ENCODE peak calls at places on chromosomes 12 and 14, in six cellular contexts. One of them, this sample, is unnamed.

GRCh38 chr12:42568952-42569916 is 20.3 kb downstream of the PRICKLE1 start:
- DNase-seq in head of caudate nucleus: no peak
- DNase-seq in activated gamma-delta T cell treated with Interleukin-2 at 50 U/mL for 16 hours: no peak
- DNase-seq in kidney glomerular epithelial cell: peak
- DNase-seq in iris pigment epithelial cell: peak
- DNase-seq in activated B cell treated with CpG ODN at 0.5 μM for 24 hours: no peak
- DNase-seq in this sample: peak

GRCh38 chr12:12628013-12628412 is 16.3 kb downstream of the CREBL2 start:
- DNase-seq in activated gamma-delta T cell treated with Interleukin-2 at 50 U/mL for 16 hours: no peak
- DNase-seq in kidney glomerular epithelial cell: no peak
- DNase-seq in activated B cell treated with CpG ODN at 0.5 μM for 24 hours: no peak
- DNase-seq in head of caudate nucleus: no peak
- DNase-seq in iris pigment epithelial cell: peak
- DNase-seq in this sample: no peak

GRCh38 chr12:111437816-111438454 is 32.2 kb downstream of the SH2B3 start:
- DNase-seq in activated B cell treated with CpG ODN at 0.5 μM for 24 hours: no peak
- DNase-seq in head of caudate nucleus: peak
- DNase-seq in iris pigment epithelial cell: peak
- DNase-seq in activated gamma-delta T cell treated with Interleukin-2 at 50 U/mL for 16 hours: no peak
- DNase-seq in kidney glomerular epithelial cell: peak
- DNase-seq in this sample: no peak

GRCh38 chr14:28751467-28752058 is 15.0 kb upstream of the FOXG1 start:
- DNase-seq in activated gamma-delta T cell treated with Interleukin-2 at 50 U/mL for 16 hours: no peak
- DNase-seq in kidney glomerular epithelial cell: peak
- DNase-seq in iris pigment epithelial cell: peak
- DNase-seq in head of caudate nucleus: no peak
- DNase-seq in activated B cell treated with CpG ODN at 0.5 μM for 24 hours: no peak
- DNase-seq in this sample: no peak

GRCh38 chr12:58860050-58860787 is 60.1 kb downstream of the LRIG3 start:
- DNase-seq in activated gamma-delta T cell treated with Interleukin-2 at 50 U/mL for 16 hours: no peak
- DNase-seq in iris pigment epithelial cell: no peak
- DNase-seq in activated B cell treated with CpG ODN at 0.5 μM for 24 hours: no peak
- DNase-seq in head of caudate nucleus: no peak
- DNase-seq in kidney glomerular epithelial cell: no peak
- DNase-seq in this sample: no peak

GRCh38 chr14:59195898-59196297 is 7.4 kb downstream of the DAAM1 start:
- DNase-seq in kidney glomerular epithelial cell: no peak
- DNase-seq in activated gamma-delta T cell treated with Interleukin-2 at 50 U/mL for 16 hours: no peak
- DNase-seq in activated B cell treated with CpG ODN at 0.5 μM for 24 hours: no peak
- DNase-seq in iris pigment epithelial cell: no peak
- DNase-seq in head of caudate nucleus: no peak
- DNase-seq in this sample: no peak

GRCh38 chr12:16939871-16940306 is 333.9 kb upstream of the LMO3 start:
- DNase-seq in activated B cell treated with CpG ODN at 0.5 μM for 24 hours: no peak
- DNase-seq in kidney glomerular epithelial cell: peak
- DNase-seq in head of caudate nucleus: no peak
- DNase-seq in iris pigment epithelial cell: peak
- DNase-seq in activated gamma-delta T cell treated with Interleukin-2 at 50 U/mL for 16 hours: no peak
- DNase-seq in this sample: no peak

GRCh38 chr12:59383426-59383822 is 212.4 kb upstream of the SLC16A7 start:
- DNase-seq in iris pigment epithelial cell: peak
- DNase-seq in activated gamma-delta T cell treated with Interleukin-2 at 50 U/mL for 16 hours: no peak
- DNase-seq in head of caudate nucleus: no peak
- DNase-seq in kidney glomerular epithelial cell: no peak
- DNase-seq in activated B cell treated with CpG ODN at 0.5 μM for 24 hours: no peak
- DNase-seq in this sample: no peak

GRCh38 chr12:52575948-52576347 is 2.3 kb upstream of the KRT74 start:
- DNase-seq in activated B cell treated with CpG ODN at 0.5 μM for 24 hours: no peak
- DNase-seq in head of caudate nucleus: no peak
- DNase-seq in iris pigment epithelial cell: no peak
- DNase-seq in kidney glomerular epithelial cell: no peak
- DNase-seq in activated gamma-delta T cell treated with Interleukin-2 at 50 U/mL for 16 hours: no peak
- DNase-seq in this sample: no peak

GRCh38 chr14:34365309-34365915 is 96.6 kb downstream of the SPTSSA start:
- DNase-seq in head of caudate nucleus: no peak
- DNase-seq in activated B cell treated with CpG ODN at 0.5 μM for 24 hours: no peak
- DNase-seq in activated gamma-delta T cell treated with Interleukin-2 at 50 U/mL for 16 hours: no peak
- DNase-seq in kidney glomerular epithelial cell: no peak
- DNase-seq in iris pigment epithelial cell: peak
- DNase-seq in this sample: peak

GRCh38 chr14:104678346-104678745 is 11.1 kb upstream of the INF2 start:
- DNase-seq in iris pigment epithelial cell: no peak
- DNase-seq in kidney glomerular epithelial cell: no peak
- DNase-seq in activated B cell treated with CpG ODN at 0.5 μM for 24 hours: no peak
- DNase-seq in head of caudate nucleus: no peak
- DNase-seq in activated gamma-delta T cell treated with Interleukin-2 at 50 U/mL for 16 hours: no peak
- DNase-seq in this sample: no peak

GRCh38 chr12:51972849-51973273 is 21.4 kb downstream of the ACVR1B start:
- DNase-seq in activated gamma-delta T cell treated with Interleukin-2 at 50 U/mL for 16 hours: peak
- DNase-seq in activated B cell treated with CpG ODN at 0.5 μM for 24 hours: no peak
- DNase-seq in kidney glomerular epithelial cell: no peak
- DNase-seq in head of caudate nucleus: peak
- DNase-seq in iris pigment epithelial cell: peak
- DNase-seq in this sample: peak

GRCh38 chr12:24025153-24025798 is 75.8 kb upstream of the SOX5 start:
- DNase-seq in activated B cell treated with CpG ODN at 0.5 μM for 24 hours: no peak
- DNase-seq in iris pigment epithelial cell: peak
- DNase-seq in activated gamma-delta T cell treated with Interleukin-2 at 50 U/mL for 16 hours: no peak
- DNase-seq in kidney glomerular epithelial cell: no peak
- DNase-seq in head of caudate nucleus: no peak
- DNase-seq in this sample: no peak

GRCh38 chr12:106054016-106054415 is 84.7 kb downstream of the NUAK1 start:
- DNase-seq in activated B cell treated with CpG ODN at 0.5 μM for 24 hours: no peak
- DNase-seq in iris pigment epithelial cell: no peak
- DNase-seq in kidney glomerular epithelial cell: no peak
- DNase-seq in head of caudate nucleus: no peak
- DNase-seq in activated gamma-delta T cell treated with Interleukin-2 at 50 U/mL for 16 hours: no peak
- DNase-seq in this sample: no peak

This sample was measured in globus pallidus.